ENCODE peak calls at places on chromosomes 5 and 9, in four cellular contexts. F is endothelial cell, G is mesothelial cell of epicardium, Q is AG10803. U is an unnamed sample.

GRCh38 chr5:96875805-96876291 is 452 bp upstream of the ERAP2 start:
- DNase-seq in F (no peak), G (no peak), Q (no peak), U (no peak)

GRCh38 chr5:95020382-95020781 is 264.5 kb downstream of the MCTP1 start:
- DNase-seq in F (no peak), G (no peak), Q (no peak), U (no peak)

GRCh38 chr5:43042176-43042625 is 2.1 kb upstream of the ANXA2R start:
- DNase-seq in F (peak), G (peak), Q (peak), U (no peak)

GRCh38 chr5:167967494-167968180 is 323.8 kb upstream of the WWC1 start:
- DNase-seq in F (no peak), G (no peak), Q (peak), U (no peak)

GRCh38 chr5:102583663-102584062 is 84.9 kb upstream of the SLCO6A1 start:
- DNase-seq in F (no peak), G (no peak), Q (peak), U (no peak)

GRCh38 chr5:14249258-14250093 is 106.3 kb downstream of the TRIO start:
- DNase-seq in F (no peak), G (no peak), Q (no peak), U (no peak)

GRCh38 chr9:116193636-116194035 is 40.0 kb downstream of the PAPPA start:
- DNase-seq in F (no peak), G (no peak), Q (peak), U (no peak)

GRCh38 chr5:141992349-141992963 is 20.4 kb downstream of the GNPDA1 start:
- DNase-seq in F (peak), G (peak), Q (peak), U (no peak)

GRCh38 chr9:82675102-82675501 is 387.8 kb downstream of the RASEF start:
- DNase-seq in F (no peak), G (no peak), Q (no peak), U (no peak)

GRCh38 chr9:34957492-34958410 is at the start of gene PHF24:
- DNase-seq in F (peak), G (peak), Q (peak), U (no peak)

GRCh38 chr9:124248066-124248465 is 9.7 kb upstream of the NEK6 start:
- DNase-seq in F (no peak), G (no peak), Q (no peak), U (no peak)

GRCh38 chr9:133148351-133149129 is 15.2 kb downstream of the GBGT1 start:
- DNase-seq in F (peak), G (peak), Q (peak), U (no peak)

GRCh38 chr5:155833282-155833681 is 493.7 kb upstream of the SGCD start:
- DNase-seq in F (no peak), G (no peak), Q (peak), U (no peak)
- TF ChIP-seq CTCF in F (no peak), G (no peak), Q (peak), U (no peak)

DNA sequence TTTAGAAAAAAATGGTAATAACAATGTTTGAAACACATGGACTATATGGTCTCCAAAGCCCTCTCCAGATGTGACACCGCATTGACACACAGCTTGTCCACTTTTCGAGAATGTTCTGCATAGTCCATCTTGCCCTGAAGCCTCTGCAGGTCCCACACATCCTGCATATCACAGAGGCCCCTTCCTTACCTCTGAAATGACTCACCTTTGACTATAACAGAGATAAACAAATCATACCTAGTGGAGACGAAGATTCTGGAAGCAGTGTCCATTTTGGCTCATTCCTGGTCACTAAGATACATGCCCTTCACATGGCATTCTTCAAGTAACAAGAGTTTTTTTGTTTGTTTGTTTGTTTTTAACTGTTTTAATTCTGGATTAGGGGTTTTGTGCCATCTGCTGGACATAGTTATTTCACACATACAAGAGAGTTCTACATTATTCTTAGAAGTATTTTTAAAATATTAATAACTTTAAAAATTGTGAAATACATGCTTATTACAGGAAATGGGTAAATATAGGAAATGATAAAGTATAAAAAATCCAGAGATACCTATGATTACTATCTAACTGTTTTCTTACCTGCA is 5.1 kb downstream of the ARL14EPL start:
- DNase-seq in F (no peak), G (no peak), Q (no peak), U (no peak)
- TF ChIP-seq CTCF in F (no peak), G (no peak), Q (peak), U (peak)

GRCh38 chr9:111483862-111484563 is at the start of gene ECPAS:
- DNase-seq in F (peak), G (peak), Q (peak), U (peak)
- TF ChIP-seq CTCF in F (no peak), G (no peak), Q (no peak), U (no peak)

GRCh38 chr5:151080620-151081425 is at the start of gene TNIP1:
- DNase-seq in F (peak), G (peak), Q (peak), U (peak)

GRCh38 chr5:151082976-151083651 is 2.3 kb upstream of the TNIP1 start:
- DNase-seq in F (no peak), G (no peak), Q (no peak), U (no peak)

GRCh38 chr5:151084363-151084762 is 3.5 kb upstream of the TNIP1 start:
- DNase-seq in F (no peak), G (no peak), Q (peak), U (no peak)

GRCh38 chr5:151081426-151082273 is 816 bp upstream of the TNIP1 start:
- DNase-seq in F (no peak), G (no peak), Q (peak), U (no peak)

DNA sequence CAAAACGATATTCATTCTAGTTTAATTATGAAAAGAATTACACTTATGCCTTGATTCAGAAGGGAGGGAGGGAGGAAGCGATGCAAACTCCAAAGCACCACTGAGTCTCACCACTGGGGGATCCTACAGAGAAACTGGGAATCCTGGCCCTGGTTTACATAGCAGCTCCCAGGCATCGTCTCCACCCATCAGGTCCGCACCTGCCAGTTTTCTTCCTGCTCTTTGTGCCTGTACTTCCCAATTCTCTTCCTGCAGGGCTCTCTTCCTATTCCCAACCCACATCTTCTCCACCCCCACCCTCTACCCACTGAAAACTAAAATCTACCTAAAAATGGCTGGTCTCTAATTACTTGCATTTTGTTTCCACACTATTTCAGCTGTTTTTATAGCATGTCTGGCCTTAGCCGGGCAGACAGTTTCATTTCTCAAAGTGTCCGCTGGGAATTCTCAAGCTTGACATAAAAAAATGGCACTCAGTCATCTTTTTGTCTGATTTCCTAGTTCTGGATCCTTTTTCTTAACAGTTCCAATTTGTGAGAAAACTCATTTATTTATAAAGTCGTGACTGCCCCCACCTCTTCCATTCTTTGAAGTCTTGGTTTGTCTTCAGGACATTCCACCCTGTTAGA is 1.6 kb upstream of the TNIP1 start:
- DNase-seq in F (peak), G (no peak), Q (no peak), U (no peak)
- TF ChIP-seq CTCF in F (peak), G (peak), Q (peak), U (peak)

DNA sequence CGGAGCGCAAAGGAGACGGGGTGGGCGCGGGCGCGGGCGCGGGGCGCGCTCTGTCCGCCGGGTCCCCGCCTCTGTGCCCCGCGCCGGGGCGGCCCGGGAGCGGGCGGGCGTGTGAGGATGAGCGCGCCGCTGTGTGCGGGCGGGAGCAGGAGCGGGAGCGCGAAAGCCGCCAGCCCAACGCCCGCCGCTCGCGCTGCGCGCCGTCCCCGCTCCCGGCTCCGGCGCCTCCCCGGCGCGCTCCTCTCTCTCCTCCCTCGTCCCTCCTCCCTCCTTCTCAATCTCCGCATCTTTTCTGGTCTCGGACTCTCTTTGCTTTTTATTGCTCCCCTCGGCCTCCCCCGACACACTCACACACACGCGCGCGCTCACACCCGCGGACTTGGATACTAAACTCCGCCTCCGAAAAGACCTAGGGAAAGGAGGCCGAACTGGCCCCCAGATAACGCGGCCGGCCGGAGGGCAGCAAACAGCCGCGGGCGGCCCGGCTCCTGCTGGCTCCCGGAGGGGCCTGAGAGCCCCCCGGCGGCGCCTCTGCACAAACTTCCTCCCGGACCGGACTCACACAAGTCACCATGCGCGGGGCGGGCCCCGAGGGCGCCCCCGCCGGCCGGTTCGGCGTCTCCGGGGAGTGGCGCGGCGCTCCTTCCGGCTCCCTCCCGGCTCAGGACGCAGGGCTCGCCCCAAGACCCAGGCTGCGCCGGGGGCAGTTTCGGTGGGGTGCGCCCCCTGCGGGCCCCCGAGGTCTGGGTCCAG is at the start of gene FIBCD1:
- DNase-seq in F (peak), G (no peak), Q (peak), U (no peak)
- TF ChIP-seq CTCF in F (peak), G (peak), Q (peak), U (peak)

DNA sequence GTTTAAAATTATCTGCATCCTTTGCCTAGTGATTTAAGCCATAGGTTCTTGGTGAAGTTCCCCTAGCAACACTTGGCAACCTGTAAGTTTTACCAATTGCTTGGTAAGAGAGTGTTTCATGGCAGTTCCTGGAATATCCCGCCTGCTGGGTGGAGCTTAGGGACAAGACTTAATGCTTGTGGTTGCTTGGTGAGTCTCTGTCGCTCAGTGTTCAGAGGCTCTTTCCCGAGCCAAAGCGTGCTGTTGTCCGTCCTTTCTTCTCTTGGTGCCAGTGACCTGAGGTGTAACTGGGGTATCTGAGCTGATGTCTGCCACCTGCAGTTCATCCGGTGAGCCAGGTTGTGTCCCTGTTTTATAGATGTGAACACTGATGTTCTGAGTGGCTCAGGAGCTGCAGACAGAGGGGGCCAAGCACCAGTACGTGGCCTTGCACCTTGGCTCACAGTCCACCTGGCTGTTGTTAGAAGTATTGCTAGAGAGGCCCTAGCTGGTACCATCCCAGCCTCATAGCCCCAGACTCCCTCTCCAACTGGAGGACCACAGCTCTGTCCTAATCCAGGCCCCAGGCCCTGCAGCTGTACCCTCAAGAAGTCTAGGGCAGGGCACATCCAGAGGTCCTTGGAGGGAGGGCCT is 16.1 kb downstream of the PHF2 start:
- DNase-seq in F (no peak), G (peak), Q (peak), U (no peak)
- TF ChIP-seq CTCF in F (peak), G (no peak), Q (peak), U (no peak)

DNA sequence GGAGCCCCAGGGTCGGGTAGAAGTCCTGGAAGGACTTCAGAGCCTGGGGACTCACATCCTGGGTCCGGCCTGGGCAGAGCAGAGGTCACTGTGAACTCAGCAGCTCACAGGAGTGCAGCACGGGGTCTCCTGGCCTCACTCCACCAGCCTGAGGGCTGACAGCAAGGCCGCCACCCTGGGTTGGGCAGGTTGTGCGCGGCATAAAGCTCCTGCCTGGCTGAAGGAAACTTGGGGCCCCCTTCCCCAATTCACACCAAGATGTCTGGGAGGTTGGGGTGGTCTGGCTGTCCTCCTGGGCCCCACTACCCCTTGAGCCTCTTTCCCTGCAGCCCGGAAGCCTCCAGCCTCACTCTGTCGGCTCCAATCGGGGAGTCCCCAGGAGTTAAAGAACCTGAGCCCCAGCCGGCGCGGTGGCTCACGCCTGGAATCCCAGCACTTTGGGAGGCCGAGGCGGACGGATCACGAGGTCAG is 2.1 kb downstream of the LCN15 start:
- DNase-seq in F (no peak), G (no peak), Q (no peak), U (no peak)
- TF ChIP-seq CTCF in F (no peak), G (no peak), Q (no peak), U (no peak)

GRCh38 chr5:956941-957729 is 51.5 kb upstream of the NKD2 start:
- DNase-seq in F (peak), G (peak), Q (peak), U (no peak)

GRCh38 chr5:960551-960950 is 48.1 kb upstream of the NKD2 start:
- DNase-seq in F (no peak), G (peak), Q (no peak), U (peak)

GRCh38 chr5:957730-958485 is 50.7 kb upstream of the NKD2 start:
- DNase-seq in F (no peak), G (peak), Q (peak), U (no peak)

GRCh38 chr5:959581-960531 is 48.7 kb upstream of the NKD2 start:
- DNase-seq in F (no peak), G (peak), Q (no peak), U (peak)

DNA sequence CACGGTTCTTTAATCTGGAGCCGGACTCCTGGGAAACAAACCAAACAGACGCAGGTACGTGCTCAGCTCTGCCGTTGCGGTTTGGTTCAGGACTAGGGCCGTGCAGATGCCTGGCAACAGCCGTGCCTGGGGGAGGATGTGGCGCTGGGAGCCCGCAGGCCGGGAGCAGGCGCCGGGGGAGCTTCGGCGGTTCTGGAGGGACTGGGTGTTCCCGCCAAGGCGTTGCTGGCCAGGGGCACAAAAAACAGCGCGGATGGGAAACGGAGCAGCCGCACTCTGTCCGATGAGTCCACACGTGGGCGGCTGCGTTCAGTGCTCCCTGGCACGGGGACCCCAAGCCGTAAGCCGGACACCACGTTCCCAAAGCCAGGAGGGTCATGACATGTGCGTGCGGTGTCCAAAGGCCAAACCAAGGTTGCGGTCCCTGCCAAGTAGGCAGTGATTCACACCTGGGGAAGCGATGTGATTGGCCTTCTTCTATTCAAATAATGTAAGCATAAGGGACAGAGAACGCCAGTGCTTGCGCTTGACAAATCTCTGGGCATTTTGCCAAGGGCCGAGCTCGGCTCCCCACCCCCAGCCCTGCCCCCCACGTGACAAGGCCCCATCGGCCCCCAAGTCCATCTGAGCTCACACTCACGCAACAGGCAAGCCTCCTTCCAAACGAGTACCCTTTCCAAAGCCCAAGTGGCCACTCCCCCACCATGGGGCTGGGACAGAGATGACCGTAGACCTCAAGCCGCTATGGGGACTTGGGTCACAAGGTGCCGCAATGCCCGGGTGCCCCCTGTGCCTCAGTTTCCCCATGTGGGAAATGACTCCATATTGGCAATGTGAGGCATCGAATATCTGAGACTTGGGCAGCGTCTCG is 49.7 kb upstream of the NKD2 start:
- DNase-seq in F (no peak), G (peak), Q (peak), U (no peak)
- TF ChIP-seq CTCF in F (no peak), G (no peak), Q (no peak), U (no peak)

GRCh38 chr9:128190013-128190412 is 1.4 kb downstream of the CIZ1 start:
- DNase-seq in F (no peak), G (no peak), Q (no peak), U (no peak)

GRCh38 chr9:128190516-128191405 is 611 bp downstream of the CIZ1 start:
- DNase-seq in F (no peak), G (no peak), Q (peak), U (no peak)

GRCh38 chr9:128193469-128194096 is 2.2 kb upstream of the CIZ1 start:
- DNase-seq in F (no peak), G (no peak), Q (no peak), U (no peak)

GRCh38 chr9:128191406-128192046 is at the start of gene CIZ1:
- DNase-seq in F (peak), G (peak), Q (peak), U (peak)

GRCh38 chr9:128192601-128193371 is 1.4 kb upstream of the CIZ1 start:
- DNase-seq in F (peak), G (no peak), Q (peak), U (no peak)
- TF ChIP-seq CTCF in F (peak), G (no peak), Q (no peak), U (no peak)